ENCODE peak calls at places on chromosomes 7 and 10, in seven cellular contexts. F, T, O, Z, S, U and G are unnamed samples.

GRCh38 chr10:6951771-6952170 is 371.7 kb upstream of the PRKCQ start:
- DNase-seq in S (no peak), F (no peak), T (peak), O (no peak), Z (no peak), U (no peak), G (no peak)

GRCh38 chr10:117536359-117536861 is 6.1 kb upstream of the EMX2 start:
- DNase-seq in U (no peak), O (no peak), S (no peak), F (no peak), T (no peak), Z (no peak), G (no peak)

GRCh38 chr7:134500406-134500805 is 27.0 kb upstream of the AKR1B10 start:
- DNase-seq in T (no peak), O (no peak), Z (no peak), S (no peak), F (no peak), U (no peak), G (no peak)

GRCh38 chr7:27152816-27153486 is 568 bp upstream of the HOXA3 start:
- DNase-seq in T (no peak), O (no peak), F (no peak), Z (no peak), S (no peak), U (no peak), G (no peak)

GRCh38 chr10:119253433-119254174 is 46.2 kb downstream of the GRK5 start:
- DNase-seq in U (peak), F (peak), T (peak), O (peak), S (peak), Z (peak), G (peak)

GRCh38 chr10:77545585-77545984 is 92.0 kb downstream of the KCNMA1 start:
- DNase-seq in O (no peak), T (no peak), Z (no peak), S (no peak), U (no peak), F (no peak), G (no peak)

GRCh38 chr10:88281592-88282268 is 301.4 kb downstream of the RNLS start:
- DNase-seq in S (peak), T (no peak), Z (peak), F (peak), U (no peak), O (peak), G (peak)

GRCh38 chr10:71263376-71263775 is 51.0 kb downstream of the UNC5B start:
- DNase-seq in S (no peak), Z (no peak), T (no peak), U (no peak), F (no peak), O (no peak), G (no peak)

GRCh38 chr7:71131256-71131752 is 640 bp upstream of the GALNT17 start:
- DNase-seq in O (no peak), T (no peak), U (peak), Z (no peak), S (no peak), F (no peak), G (no peak)

GRCh38 chr7:76246804-76247389 is 45.2 kb downstream of the SRRM3 start:
- DNase-seq in T (peak), Z (no peak), O (no peak), F (no peak), U (no peak), S (no peak), G (no peak)

GRCh38 chr7:82234457-82235049 is 209.0 kb downstream of the CACNA2D1 start:
- DNase-seq in Z (peak), U (no peak), S (peak), F (peak), T (peak), O (peak), G (peak)